ENCODE peak calls at places on chromosomes 5 and 9, in ten cellular contexts. H is cortex of kidney, R is dorsolateral prefrontal cortex, L is B cell, T is nephron progenitor cell, E is neuronal stem cell, U is A549, P is NCI-H2081, D is brain pericyte, W is NCI-H1048. X is an unnamed sample.

GRCh38 chr5:53350991-53351770 is 129.2 kb upstream of the FST start:
- DNase-seq in U (peak), T (no peak), P (no peak), R (no peak), E (no peak), W (no peak), L (no peak), H (no peak), D (no peak), X (no peak)

GRCh38 chr5:90410178-90410762 is 714 bp upstream of the CETN3 start:
- DNase-seq in U (no peak), W (no peak), T (no peak), R (no peak), D (no peak), P (peak), H (no peak), L (no peak), E (no peak), X (no peak)

GRCh38 chr9:98726735-98727134 is 18.0 kb upstream of the GABBR2 start:
- DNase-seq in D (no peak), P (no peak), U (no peak), R (no peak), H (no peak), T (no peak), L (no peak), W (no peak), E (no peak), X (no peak)

GRCh38 chr9:136707011-136707410 is 5.4 kb upstream of the DIPK1B start:
- DNase-seq in R (no peak), D (no peak), H (no peak), P (no peak), U (no peak), W (no peak), E (no peak), L (no peak), T (no peak), X (no peak)

GRCh38 chr9:16030513-16031185 is 477.8 kb downstream of the CCDC171 start:
- DNase-seq in H (no peak), W (no peak), R (no peak), D (peak), E (no peak), L (no peak), P (no peak), U (peak), T (no peak), X (no peak)

GRCh38 chr5:111680737-111681413 is 76.1 kb downstream of the NREP start:
- DNase-seq in R (no peak), W (peak), D (peak), E (no peak), U (peak), T (no peak), L (no peak), P (peak), H (no peak), X (no peak)

GRCh38 chr5:96582343-96582742 is 79.8 kb upstream of the CAST start:
- DNase-seq in E (no peak), L (no peak), T (peak), P (peak), H (no peak), R (no peak), D (no peak), W (no peak), U (no peak), X (no peak)

GRCh38 chr5:135891804-135892203 is 3.8 kb downstream of the IL9 start:
- DNase-seq in R (no peak), H (no peak), U (no peak), D (no peak), E (peak), T (peak), W (no peak), P (no peak), L (no peak), X (peak)

GRCh38 chr5:132387649-132388117 is 18.2 kb downstream of the SLC22A5 start:
- DNase-seq in U (peak), P (no peak), L (no peak), R (no peak), H (no peak), W (no peak), T (peak), D (peak), E (no peak), X (peak)

GRCh38 chr5:74490814-74491213 is 149.7 kb downstream of the ENC1 start:
- DNase-seq in R (no peak), L (peak), T (no peak), E (no peak), P (no peak), H (no peak), U (no peak), W (no peak), D (no peak), X (no peak)

GRCh38 chr5:159135896-159136531 is 36.3 kb upstream of the EBF1 start:
- DNase-seq in H (no peak), W (no peak), D (no peak), U (peak), R (no peak), L (no peak), T (no peak), P (no peak), E (no peak), X (no peak)

GRCh38 chr5:111197523-111197922 is 26.7 kb upstream of the CAMK4 start:
- DNase-seq in R (peak), W (no peak), H (no peak), P (no peak), D (no peak), E (no peak), U (no peak), T (peak), L (no peak), X (no peak)

GRCh38 chr9:26308328-26308727 is 584.3 kb downstream of the CAAP1 start:
- DNase-seq in W (no peak), E (no peak), P (no peak), R (no peak), T (no peak), L (no peak), U (no peak), H (no peak), D (no peak), X (no peak)

GRCh38 chr9:137670391-137671195 is 51.8 kb downstream of the EHMT1 start:
- DNase-seq in H (no peak), R (peak), P (no peak), T (no peak), D (no peak), L (no peak), U (no peak), W (no peak), E (peak), X (peak)

X was measured in ecto neural progenitor cell.